ENCODE peak calls at places on chromosomes 16 and 17, in eight cellular contexts. One of them, this sample, is unnamed.

GRCh38 chr16:51298800-51299199 is 147.7 kb upstream of the SALL1 start:
- DNase-seq in SK-N-SH: no peak
- DNase-seq in PC-9: no peak
- DNase-seq in PC-3: no peak
- DNase-seq in MM.1S: no peak
- DNase-seq in OCI-LY7: no peak
- DNase-seq in GM23338: no peak
- DNase-seq in HCT116: no peak
- DNase-seq in this sample: no peak

GRCh38 chr17:47837401-47838039 is 3.6 kb downstream of the SCRN2 start:
- DNase-seq in MM.1S: no peak
- DNase-seq in SK-N-SH: no peak
- DNase-seq in OCI-LY7: no peak
- DNase-seq in HCT116: no peak
- DNase-seq in PC-3: peak; percentile 21
- DNase-seq in GM23338: no peak
- DNase-seq in PC-9: no peak
- DNase-seq in this sample: peak; percentile 35

GRCh38 chr17:226773-227580 is 45.5 kb upstream of the DOC2B start:
- DNase-seq in SK-N-SH: no peak
- DNase-seq in GM23338: no peak
- DNase-seq in OCI-LY7: no peak
- DNase-seq in PC-3: no peak
- DNase-seq in HCT116: no peak
- DNase-seq in PC-9: no peak
- DNase-seq in MM.1S: no peak
- DNase-seq in this sample: no peak

GRCh38 chr17:5122586-5123342 is 6.9 kb downstream of the USP6 start:
- DNase-seq in PC-3: no peak
- DNase-seq in HCT116: no peak
- DNase-seq in PC-9: no peak
- DNase-seq in MM.1S: no peak
- DNase-seq in OCI-LY7: no peak
- DNase-seq in SK-N-SH: peak; percentile 67
- DNase-seq in GM23338: peak; percentile 67
- DNase-seq in this sample: peak; percentile 53

GRCh38 chr17:68658999-68659780 is 58.0 kb upstream of the FAM20A start:
- DNase-seq in PC-9: no peak
- DNase-seq in MM.1S: no peak
- DNase-seq in GM23338: no peak
- DNase-seq in PC-3: no peak
- DNase-seq in HCT116: no peak
- DNase-seq in SK-N-SH: no peak
- DNase-seq in OCI-LY7: no peak
- DNase-seq in this sample: no peak

GRCh38 chr17:64133546-64134215 is 3.7 kb upstream of the ERN1 start:
- DNase-seq in SK-N-SH: peak; percentile 80
- DNase-seq in MM.1S: peak; percentile 80
- DNase-seq in PC-9: no peak
- DNase-seq in HCT116: peak; percentile 75
- DNase-seq in GM23338: peak; percentile 83
- DNase-seq in OCI-LY7: peak; percentile 87
- DNase-seq in PC-3: peak; percentile 91
- DNase-seq in this sample: peak; percentile 79

GRCh38 chr16:2513405-2514332 is at the start of gene ATP6V0C:
- DNase-seq in OCI-LY7: peak; percentile 95
- DNase-seq in PC-9: peak; percentile 96
- DNase-seq in PC-3: peak; percentile 88
- DNase-seq in HCT116: peak; percentile 77
- DNase-seq in SK-N-SH: peak; percentile 97
- DNase-seq in MM.1S: peak; percentile 95
- DNase-seq in GM23338: peak; percentile 96
- DNase-seq in this sample: peak; percentile 94

GRCh38 chr16:87507351-87508069 is 14.7 kb upstream of the ZCCHC14 start:
- DNase-seq in GM23338: no peak
- DNase-seq in MM.1S: no peak
- DNase-seq in OCI-LY7: no peak
- DNase-seq in SK-N-SH: no peak
- DNase-seq in PC-3: no peak
- DNase-seq in HCT116: no peak
- DNase-seq in PC-9: no peak
- DNase-seq in this sample: peak; percentile 60

GRCh38 chr17:72953621-72954020 is 138.9 kb downstream of the SLC39A11 start:
- DNase-seq in SK-N-SH: no peak
- DNase-seq in HCT116: peak; percentile 19
- DNase-seq in GM23338: no peak
- DNase-seq in PC-9: no peak
- DNase-seq in PC-3: peak; percentile 55
- DNase-seq in MM.1S: no peak
- DNase-seq in OCI-LY7: no peak
- DNase-seq in this sample: no peak

GRCh38 chr17:75270218-75270965 is 639 bp downstream of the MIF4GD start:
- DNase-seq in PC-9: peak; percentile 72
- DNase-seq in SK-N-SH: peak; percentile 92
- DNase-seq in GM23338: peak; percentile 80
- DNase-seq in HCT116: peak; percentile 69
- DNase-seq in MM.1S: peak; percentile 57
- DNase-seq in OCI-LY7: peak; percentile 84
- DNase-seq in PC-3: peak; percentile 76
- DNase-seq in this sample: peak; percentile 88

GRCh38 chr17:1071103-1071825 is 74.3 kb downstream of the TIMM22 start:
- DNase-seq in GM23338: no peak
- DNase-seq in HCT116: no peak
- DNase-seq in SK-N-SH: peak; percentile 87
- DNase-seq in PC-9: no peak
- DNase-seq in PC-3: no peak
- DNase-seq in MM.1S: no peak
- DNase-seq in OCI-LY7: no peak
- DNase-seq in this sample: no peak

GRCh38 chr17:28071891-28072606 is 29.6 kb downstream of the NLK start:
- DNase-seq in OCI-LY7: peak; percentile 65
- DNase-seq in GM23338: no peak
- DNase-seq in HCT116: no peak
- DNase-seq in PC-9: no peak
- DNase-seq in MM.1S: no peak
- DNase-seq in PC-3: no peak
- DNase-seq in SK-N-SH: no peak
- DNase-seq in this sample: no peak

GRCh38 chr17:42243493-42243982 is 32.7 kb downstream of the STAT5B start:
- DNase-seq in GM23338: no peak
- DNase-seq in HCT116: no peak
- DNase-seq in MM.1S: no peak
- DNase-seq in SK-N-SH: no peak
- DNase-seq in OCI-LY7: no peak
- DNase-seq in PC-3: no peak
- DNase-seq in PC-9: no peak
- DNase-seq in this sample: no peak

GRCh38 chr17:10698116-10698818 is 873 bp downstream of the ADPRM start:
- DNase-seq in OCI-LY7: peak; percentile 16
- DNase-seq in SK-N-SH: peak; percentile 30
- DNase-seq in PC-9: no peak
- DNase-seq in GM23338: peak; percentile 11
- DNase-seq in HCT116: no peak
- DNase-seq in MM.1S: no peak
- DNase-seq in PC-3: peak; percentile 3
- DNase-seq in this sample: peak; percentile 71

GRCh38 chr16:74565378-74565777 is 41.5 kb downstream of the GLG1 start:
- DNase-seq in HCT116: no peak
- DNase-seq in OCI-LY7: no peak
- DNase-seq in MM.1S: no peak
- DNase-seq in PC-3: no peak
- DNase-seq in SK-N-SH: no peak
- DNase-seq in PC-9: no peak
- DNase-seq in GM23338: no peak
- DNase-seq in this sample: no peak

DNA sequence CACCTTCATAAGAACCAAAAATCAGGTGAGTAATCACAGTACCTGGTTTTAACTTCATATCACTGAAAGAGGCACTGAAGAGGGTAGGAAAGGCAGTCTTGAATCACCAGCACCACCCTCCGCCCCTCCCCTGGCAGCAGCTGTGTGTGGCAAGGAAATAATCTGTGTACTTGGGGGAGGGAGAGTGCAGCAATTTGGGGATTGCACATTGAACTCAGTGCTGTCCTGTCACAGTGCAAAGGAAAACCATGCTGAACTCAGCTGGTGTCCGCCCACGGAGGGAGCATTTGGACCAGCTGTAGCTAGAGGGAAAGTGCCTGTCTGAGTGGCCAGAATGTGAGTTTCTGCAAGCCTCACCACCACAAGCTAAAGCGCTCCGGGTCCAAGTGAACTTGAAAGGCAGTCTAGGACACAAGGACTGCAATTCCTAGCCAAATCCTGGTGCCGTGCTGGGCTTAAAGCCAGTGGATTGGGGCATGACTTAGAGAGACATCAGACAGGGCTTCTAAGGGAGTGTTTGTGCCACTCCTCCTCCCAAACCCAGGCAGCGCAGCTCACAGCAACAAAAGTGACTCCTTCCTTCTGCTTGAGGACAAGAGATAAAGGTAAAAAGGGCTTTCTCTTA is 39.7 kb upstream of the ALDH3A1 start:
- DNase-seq in HCT116: no peak
- DNase-seq in OCI-LY7: no peak
- DNase-seq in MM.1S: no peak
- DNase-seq in SK-N-SH: no peak
- DNase-seq in GM23338: no peak
- DNase-seq in PC-9: no peak
- DNase-seq in PC-3: no peak
- DNase-seq in this sample: peak; percentile 32
- H3K4me2 ChIP-seq in HCT116: no peak overlapping the region
- H3K4me2 ChIP-seq in OCI-LY7: no peak overlapping the region
- H3K4me2 ChIP-seq in MM.1S: no peak overlapping the region
- H3K4me2 ChIP-seq in SK-N-SH: no peak overlapping the region
- H3K4me2 ChIP-seq in GM23338: no peak overlapping the region
- H3K4me2 ChIP-seq in PC-9: no peak overlapping the region
- H3K4me2 ChIP-seq in PC-3: no peak overlapping the region
- H3K4me2 ChIP-seq in this sample: no peak overlapping the region

DNA sequence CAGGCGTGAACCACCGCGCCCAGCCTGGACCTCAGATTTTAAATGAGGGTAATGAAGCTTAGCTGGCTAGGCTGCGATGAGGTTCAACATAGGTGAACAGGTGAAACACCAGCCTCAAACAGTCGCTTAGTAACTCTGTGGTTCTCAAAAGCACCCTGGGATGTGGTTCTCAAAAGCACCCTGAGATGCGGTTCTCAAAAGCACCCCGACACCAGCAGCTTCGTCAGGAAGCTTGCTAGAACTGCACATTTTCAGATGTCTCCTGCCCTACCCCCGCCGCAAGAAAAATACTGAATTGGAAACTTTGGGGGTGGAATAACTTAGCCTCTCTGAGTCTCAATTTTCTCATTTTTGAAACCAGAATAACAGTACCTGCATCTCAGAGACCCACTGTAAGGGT is 86.7 kb upstream of the XYLT1 start:
- DNase-seq in SK-N-SH: no peak
- DNase-seq in PC-9: no peak
- DNase-seq in PC-3: no peak
- DNase-seq in HCT116: no peak
- DNase-seq in GM23338: no peak
- DNase-seq in OCI-LY7: no peak
- DNase-seq in MM.1S: no peak
- DNase-seq in this sample: no peak
- H3K9me2 ChIP-seq in SK-N-SH: no peaks in the 10 kb centered on the region
- H3K9me2 ChIP-seq in PC-9: no peaks in the 10 kb centered on the region
- H3K9me2 ChIP-seq in PC-3: no peaks in the 10 kb centered on the region
- H3K9me2 ChIP-seq in HCT116: no peaks in the 10 kb centered on the region
- H3K9me2 ChIP-seq in GM23338: no peaks in the 10 kb centered on the region
- H3K9me2 ChIP-seq in OCI-LY7: no peaks in the 10 kb centered on the region
- H3K9me2 ChIP-seq in MM.1S: no peaks in the 10 kb centered on the region
- H3K9me2 ChIP-seq in this sample: no peaks in the 10 kb centered on the region

DNA sequence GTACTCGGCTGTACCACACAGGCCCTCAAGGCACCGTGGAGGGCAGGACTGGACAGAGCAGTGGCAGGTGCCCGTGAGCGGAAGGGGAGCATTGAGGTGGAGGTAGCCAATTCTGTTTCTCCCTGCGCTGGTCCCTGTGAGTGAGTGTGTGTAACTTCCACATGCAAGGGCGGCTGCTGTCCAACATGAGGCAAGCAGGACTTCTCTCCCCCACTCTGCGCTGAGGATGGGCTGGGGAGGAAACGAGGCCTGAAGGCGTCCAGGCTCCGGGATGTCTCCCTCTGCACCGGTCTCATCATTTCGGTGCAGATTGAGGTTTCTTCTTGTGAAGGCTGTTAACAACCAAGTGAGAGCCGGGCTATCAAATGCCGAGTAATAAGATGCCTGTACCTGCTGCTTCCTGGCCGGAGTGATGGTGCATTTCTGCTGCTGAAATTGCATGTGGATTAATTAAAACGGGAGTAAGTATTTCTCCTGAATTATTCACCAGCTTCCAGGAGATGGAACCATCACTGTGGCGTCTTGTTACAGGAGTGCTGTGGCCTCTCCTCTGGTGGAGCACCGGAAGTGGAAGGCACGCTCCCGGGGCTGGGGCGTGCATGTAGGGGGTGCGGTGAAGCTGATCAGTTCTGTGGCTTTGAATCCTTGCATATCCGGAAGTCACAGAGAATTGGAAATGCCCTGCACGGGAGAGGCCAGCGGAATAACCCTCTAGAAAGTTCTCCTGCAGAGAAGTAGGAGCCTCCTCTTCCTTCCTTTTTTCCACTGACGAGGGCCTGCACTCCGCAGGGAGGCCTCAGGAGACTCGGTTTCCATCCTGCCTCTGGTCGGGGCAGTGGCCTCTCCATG is 41.7 kb upstream of the MGAT5B start:
- DNase-seq in HCT116: no peak
- DNase-seq in GM23338: no peak
- DNase-seq in PC-9: no peak
- DNase-seq in MM.1S: no peak
- DNase-seq in SK-N-SH: peak; percentile 53
- DNase-seq in OCI-LY7: no peak
- DNase-seq in PC-3: no peak
- DNase-seq in this sample: no peak
- H3K4me2 ChIP-seq in HCT116: no peak overlapping the region
- H3K4me2 ChIP-seq in GM23338: no peak overlapping the region
- H3K4me2 ChIP-seq in PC-9: no peak overlapping the region
- H3K4me2 ChIP-seq in MM.1S: no peak overlapping the region
- H3K4me2 ChIP-seq in SK-N-SH: no peak overlapping the region
- H3K4me2 ChIP-seq in OCI-LY7: no peak overlapping the region
- H3K4me2 ChIP-seq in PC-3: no peak overlapping the region
- H3K4me2 ChIP-seq in this sample: no peak overlapping the region

DNA sequence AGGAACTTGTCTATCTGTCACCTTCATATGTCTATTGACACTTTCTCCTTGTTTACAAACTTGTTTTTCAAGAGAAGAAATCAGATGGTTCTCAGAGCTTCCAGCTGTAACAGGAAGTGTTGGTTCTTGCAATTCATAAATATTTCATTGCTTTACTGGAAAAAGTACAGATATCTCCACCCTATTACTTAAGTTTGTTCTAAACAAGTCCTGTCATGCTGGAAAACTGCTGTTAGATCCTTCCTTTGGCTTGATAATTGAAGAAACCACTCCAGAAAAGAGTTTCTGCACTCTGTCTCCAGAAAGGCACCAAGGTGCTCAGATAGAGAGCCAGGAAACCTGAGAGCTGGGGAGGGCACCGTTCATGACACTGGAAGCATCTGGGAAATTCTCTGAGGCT is 181.6 kb downstream of the DNAH9 start:
- DNase-seq in GM23338: no peak
- DNase-seq in HCT116: no peak
- DNase-seq in SK-N-SH: no peak
- DNase-seq in MM.1S: no peak
- DNase-seq in PC-9: no peak
- DNase-seq in PC-3: no peak
- DNase-seq in OCI-LY7: no peak
- DNase-seq in this sample: no peak
- H3K9me2 ChIP-seq in GM23338: no peaks in the 10 kb centered on the region
- H3K9me2 ChIP-seq in HCT116: no peaks in the 10 kb centered on the region
- H3K9me2 ChIP-seq in SK-N-SH: no peaks in the 10 kb centered on the region
- H3K9me2 ChIP-seq in MM.1S: no peaks in the 10 kb centered on the region
- H3K9me2 ChIP-seq in PC-9: no peaks in the 10 kb centered on the region
- H3K9me2 ChIP-seq in PC-3: no peaks in the 10 kb centered on the region
- H3K9me2 ChIP-seq in OCI-LY7: no peaks in the 10 kb centered on the region
- H3K9me2 ChIP-seq in this sample: no peaks in the 10 kb centered on the region